ENCODE peak calls at places on chromosomes 6 and 20, in nine cellular contexts. G, X, E, A, Z, N, M, Y and C are unnamed samples.

GRCh38 chr20:59165794-59166709 is 2.4 kb downstream of the ZNF831 start:
- DNase-seq in G (no peak), X (no peak), E (no peak), A (no peak), Z (no peak), N (no peak), M (no peak), Y (no peak), C (no peak)

GRCh38 chr20:407097-407952 is 774 bp upstream of the RBCK1 start:
- DNase-seq in G (peak; percentile 58), X (peak; percentile 83), E (peak; percentile 74), A (peak; percentile 37), Z (peak; percentile 76), N (peak; percentile 70), M (peak; percentile 72), Y (peak; percentile 84), C (peak; percentile 72)

GRCh38 chr6:35220711-35221110 is 7.0 kb downstream of the SCUBE3 start:
- DNase-seq in G (no peak), X (no peak), E (no peak), A (no peak), Z (no peak), N (no peak), M (no peak), Y (no peak), C (no peak)

GRCh38 chr6:42390228-42390934 is 61.3 kb downstream of the TRERF1 start:
- DNase-seq in G (no peak), X (no peak), E (no peak), A (no peak), Z (no peak), N (peak; percentile 81), M (no peak), Y (no peak), C (no peak)

GRCh38 chr20:25017257-25017803 is 24.8 kb upstream of the APMAP start:
- DNase-seq in G (no peak), X (no peak), E (peak; percentile 84), A (no peak), Z (no peak), N (no peak), M (peak; percentile 64), Y (peak; percentile 93), C (peak; percentile 59)

GRCh38 chr20:24891546-24892393 is 57.3 kb upstream of the CST7 start:
- DNase-seq in G (no peak), X (no peak), E (no peak), A (no peak), Z (no peak), N (no peak), M (no peak), Y (no peak), C (no peak)

GRCh38 chr20:41124451-41125094 is 12.8 kb upstream of the PLCG1 start:
- DNase-seq in G (no peak), X (no peak), E (peak; percentile 58), A (no peak), Z (no peak), N (no peak), M (no peak), Y (no peak), C (no peak)

GRCh38 chr6:6469074-6469473 is 119.4 kb upstream of the LY86 start:
- DNase-seq in G (no peak), X (no peak), E (no peak), A (no peak), Z (no peak), N (no peak), M (no peak), Y (no peak), C (no peak)

GRCh38 chr6:137697267-137697938 is 169.7 kb upstream of the TNFAIP3 start:
- DNase-seq in G (no peak), X (no peak), E (peak; percentile 52), A (no peak), Z (peak; percentile 75), N (no peak), M (no peak), Y (no peak), C (no peak)